ENCODE peak calls at places on chromosome 22, in seven cellular contexts. A is stimulated activated CD4-positive, alpha-beta T cell treated with anti-CD3 and anti-CD28 coated beads, Interleukin-2, amount 100 ng/mL, for 48 hours; H is astrocyte of the cerebellum; K is fibroblast of the aortic adventitia; E is HuH-7.5; V is hepatocyte; M is NCI-H1417 treated with DMSO at 0.1 percent for 48 hours. B is an unnamed sample.

GRCh38 chr22:35212020-35212419 is 45.3 kb upstream of the HMGXB4 start:
- DNase-seq in A (no peak), V (peak; percentile 62), K (peak; percentile 50), M (no peak), E (no peak), H (peak; percentile 5), B (no peak)

GRCh38 chr22:22021160-22021750 is 38.7 kb upstream of the TOP3B start:
- DNase-seq in K (no peak), V (no peak), A (no peak), H (no peak), E (no peak), M (no peak), B (no peak)

GRCh38 chr22:46587492-46588278 is 32.5 kb upstream of the GRAMD4 start:
- DNase-seq in E (no peak), V (peak; percentile 5), A (no peak), H (no peak), K (no peak), M (no peak), B (peak; percentile 60)

GRCh38 chr22:45952553-45952952 is 24.4 kb downstream of the WNT7B start:
- DNase-seq in A (no peak), M (no peak), H (no peak), K (no peak), E (no peak), V (no peak), B (no peak)

GRCh38 chr22:46219650-46220049 is 30.4 kb downstream of the CDPF1 start:
- DNase-seq in A (no peak), V (no peak), H (no peak), K (no peak), E (no peak), M (no peak), B (no peak)

GRCh38 chr22:21646608-21647590 is 4.8 kb downstream of the SDF2L1 start:
- DNase-seq in K (peak; percentile 88), M (peak; percentile 2), A (peak; percentile 59), E (peak; percentile 73), V (peak; percentile 89), H (peak; percentile 73), B (peak; percentile 85)

GRCh38 chr22:44305888-44306287 is 6.9 kb downstream of the SHISAL1 start:
- DNase-seq in E (no peak), H (no peak), M (no peak), K (peak; percentile 57), V (no peak), A (no peak), B (no peak)

GRCh38 chr22:50640857-50641647 is 13.1 kb upstream of the ARSA start:
- DNase-seq in A (no peak), V (no peak), K (no peak), E (no peak), H (no peak), M (no peak), B (no peak)

GRCh38 chr22:49448546-49448945 is 379.1 kb downstream of the BRD1 start:
- DNase-seq in A (no peak), H (no peak), M (no peak), K (no peak), V (no peak), E (no peak), B (no peak)

GRCh38 chr22:46374663-46375474 is 39.4 kb downstream of the TRMU start:
- DNase-seq in K (no peak), V (no peak), M (no peak), A (no peak), E (no peak), H (no peak), B (no peak)

GRCh38 chr22:30858976-30859713 is 109.4 kb downstream of the MORC2 start:
- DNase-seq in H (no peak), A (no peak), M (no peak), E (peak; percentile 1), V (no peak), K (no peak), B (no peak)

GRCh38 chr22:30876221-30876751 is 92.3 kb downstream of the MORC2 start:
- DNase-seq in H (no peak), A (no peak), M (no peak), E (no peak), K (no peak), V (no peak), B (no peak)

GRCh38 chr22:50572965-50573364 is 5.3 kb downstream of the CPT1B start:
- DNase-seq in H (no peak), A (no peak), M (no peak), V (no peak), K (no peak), E (no peak), B (no peak)

GRCh38 chr22:19959043-19959586 is 17.5 kb upstream of the TXNRD2 start:
- DNase-seq in E (peak; percentile 92), H (no peak), V (peak; percentile 96), K (peak; percentile 56), M (no peak), A (no peak), B (no peak)

GRCh38 chr22:36180038-36180880 is 19.7 kb upstream of the APOL3 start:
- DNase-seq in H (peak; percentile 33), E (peak; percentile 39), V (peak; percentile 81), A (peak; percentile 90), M (no peak), K (peak; percentile 78), B (peak; percentile 85)

GRCh38 chr22:19713650-19714319 is 518 bp upstream of the SEPTIN5 start:
- DNase-seq in K (no peak), A (no peak), H (no peak), V (peak; percentile 38), M (no peak), E (no peak), B (no peak)

GRCh38 chr22:26079009-26079408 is 90.3 kb upstream of the SEZ6L start:
- DNase-seq in E (no peak), M (no peak), A (no peak), H (no peak), K (no peak), V (peak; percentile 20), B (no peak)

GRCh38 chr22:44326549-44326881 is 13.8 kb upstream of the SHISAL1 start:
- DNase-seq in V (no peak), A (no peak), E (no peak), M (no peak), K (no peak), H (no peak), B (no peak)

GRCh38 chr22:43449205-43449830 is 37.5 kb downstream of the MPPED1 start:
- DNase-seq in A (no peak), H (no peak), V (no peak), M (no peak), E (no peak), K (no peak), B (no peak)

GRCh38 chr22:46996595-46997310 is 234.3 kb downstream of the TBC1D22A start:
- DNase-seq in K (no peak), H (no peak), M (no peak), E (peak; percentile 58), A (no peak), V (no peak), B (no peak)